ENCODE peak calls at places on chromosomes 12 and 14, in nine cellular contexts. M is AG09319; L is SW480; W is neural crest cell; T is naive thymus-derived CD4-positive, alpha-beta T cell; B is MCF 10A; Q is NCI-H2107; Z is effector memory CD4-positive, alpha-beta T cell; P is activated T-helper 1 cell treated with anti-CD3 and anti-CD28 coated beads, Interleukin-2, amount 50 U/mL, for 16 hours. F is an unnamed sample.

GRCh38 chr12:63124778-63125177 is 26.2 kb downstream of the AVPR1A start:
- DNase-seq in P (no peak), Q (no peak), L (no peak), B (peak), M (no peak), W (no peak), T (no peak), Z (no peak), F (no peak)

GRCh38 chr14:101201535-101202125 is 298.1 kb upstream of the RTL1 start:
- DNase-seq in L (no peak), T (no peak), Z (no peak), Q (no peak), M (no peak), P (no peak), W (no peak), B (no peak), F (no peak)

GRCh38 chr14:81303258-81303935 is 82.6 kb upstream of the GTF2A1 start:
- DNase-seq in Z (no peak), M (no peak), L (peak), W (no peak), Q (peak), B (no peak), T (no peak), P (no peak), F (peak)

GRCh38 chr14:104075530-104076151 is 9.9 kb upstream of the ASPG start:
- DNase-seq in P (no peak), Z (no peak), T (no peak), L (peak), B (no peak), W (no peak), Q (no peak), M (no peak), F (no peak)

GRCh38 chr12:45217846-45218245 is 2.0 kb downstream of the ANO6 start:
- DNase-seq in Q (no peak), P (no peak), M (no peak), T (no peak), Z (no peak), B (no peak), L (no peak), W (no peak), F (no peak)

GRCh38 chr12:121295123-121295745 is 1.3 kb downstream of the CAMKK2 start:
- DNase-seq in W (peak), B (peak), T (no peak), Z (no peak), P (no peak), M (no peak), Q (no peak), L (no peak), F (no peak)

GRCh38 chr14:66509874-66510273 is 1.9 kb downstream of the GPHN start:
- DNase-seq in M (no peak), B (no peak), W (no peak), T (no peak), L (no peak), Q (no peak), P (no peak), Z (no peak), F (no peak)

GRCh38 chr12:124947561-124948398 is 33.3 kb upstream of the UBC start:
- DNase-seq in L (no peak), Z (no peak), B (no peak), T (no peak), W (no peak), P (no peak), Q (no peak), M (no peak), F (no peak)

GRCh38 chr14:63578300-63578699 is 35.1 kb upstream of the PPP2R5E start:
- DNase-seq in L (no peak), M (no peak), B (no peak), W (no peak), Z (no peak), P (no peak), Q (no peak), T (no peak), F (no peak)

GRCh38 chr14:88005050-88005481 is at the start of gene GPR65:
- DNase-seq in W (no peak), T (peak), P (no peak), L (no peak), Q (no peak), Z (peak), B (no peak), M (no peak), F (no peak)

GRCh38 chr14:76985540-76986260 is 42.8 kb downstream of the IRF2BPL start:
- DNase-seq in B (no peak), T (no peak), P (no peak), Q (no peak), L (no peak), W (no peak), M (no peak), Z (no peak), F (no peak)

GRCh38 chr14:71416392-71416791 is 509.1 kb downstream of the PCNX1 start:
- DNase-seq in W (no peak), Q (no peak), T (no peak), B (peak), L (no peak), P (no peak), Z (no peak), M (no peak), F (no peak)

GRCh38 chr12:124567673-124568373 is 411 bp upstream of the NCOR2 start:
- DNase-seq in L (peak), T (peak), P (peak), Z (peak), B (peak), M (peak), W (peak), Q (peak), F (peak)

GRCh38 chr14:100828448-100828834 is 2.5 kb downstream of the MEG3 start:
- DNase-seq in M (no peak), P (no peak), Z (no peak), L (no peak), Q (no peak), W (no peak), B (no peak), T (no peak), F (no peak)

GRCh38 chr12:72271401-72271740 is 799 bp upstream of the TRHDE start:
- DNase-seq in Q (no peak), T (no peak), M (no peak), L (no peak), P (no peak), W (peak), B (no peak), Z (no peak), F (no peak)

GRCh38 chr12:52772727-52773126 is 4.4 kb downstream of the KRT76 start:
- DNase-seq in Z (no peak), B (no peak), P (no peak), W (no peak), M (no peak), Q (no peak), L (no peak), T (no peak), F (no peak)

GRCh38 chr12:68479832-68480291 is 130.8 kb upstream of the RAP1B start:
- DNase-seq in B (no peak), P (no peak), T (no peak), Z (no peak), L (no peak), W (no peak), M (no peak), Q (no peak), F (no peak)

GRCh38 chr12:132305560-132305966 is 23.8 kb downstream of the GALNT9 start:
- DNase-seq in B (no peak), M (no peak), T (no peak), Q (no peak), Z (no peak), P (no peak), L (no peak), W (no peak), F (no peak)

GRCh38 chr12:82740-83139 is 16.2 kb downstream of the IQSEC3 start:
- DNase-seq in P (no peak), Z (no peak), Q (no peak), M (no peak), T (no peak), W (no peak), L (no peak), B (no peak), F (no peak)

GRCh38 chr14:99121027-99121875 is 150.7 kb downstream of the BCL11B start:
- DNase-seq in P (no peak), W (no peak), Q (no peak), L (no peak), M (no peak), T (no peak), Z (no peak), B (no peak), F (no peak)

GRCh38 chr12:50241178-50241577 is 42.1 kb downstream of the LIMA1 start:
- DNase-seq in B (no peak), P (no peak), W (no peak), T (no peak), Q (no peak), Z (no peak), M (no peak), L (peak), F (no peak)

GRCh38 chr12:56721721-56722120 is 3.4 kb downstream of the NACA start:
- DNase-seq in L (no peak), W (no peak), Q (no peak), Z (no peak), M (no peak), P (no peak), T (no peak), B (no peak), F (no peak)

GRCh38 chr12:5172886-5173285 is 129.2 kb downstream of the KCNA5 start:
- DNase-seq in P (no peak), Z (no peak), B (no peak), Q (no peak), M (no peak), L (no peak), T (no peak), W (no peak), F (no peak)

GRCh38 chr12:92547906-92548305 is 154.9 kb upstream of the PLEKHG7 start:
- DNase-seq in Z (no peak), P (no peak), M (no peak), T (no peak), Q (no peak), W (no peak), B (no peak), L (no peak), F (no peak)

GRCh38 chr14:64706552-64707193 is 2.4 kb downstream of the PLEKHG3 start:
- DNase-seq in W (peak), P (no peak), B (no peak), L (no peak), T (no peak), Q (no peak), M (no peak), Z (no peak), F (no peak)

GRCh38 chr12:6827437-6827894 is 741 bp upstream of the P3H3 start:
- DNase-seq in P (no peak), W (peak), L (peak), T (peak), M (peak), Z (no peak), Q (peak), B (peak), F (no peak)

GRCh38 chr12:94239332-94239731 is 91.0 kb downstream of the PLXNC1 start:
- DNase-seq in M (no peak), P (no peak), W (no peak), Z (no peak), Q (no peak), T (no peak), B (no peak), L (no peak), F (no peak)

GRCh38 chr14:55846852-55847471 is 267.0 kb downstream of the KTN1 start:
- DNase-seq in W (no peak), M (no peak), L (no peak), P (no peak), B (peak), T (no peak), Z (no peak), Q (no peak), F (no peak)

GRCh38 chr12:25017336-25017735 is 68.4 kb upstream of the BCAT1 start:
- DNase-seq in W (no peak), L (no peak), P (no peak), Z (no peak), B (peak), T (no peak), Q (no peak), M (no peak), F (no peak)

GRCh38 chr12:126493366-126494108 is 1428.3 kb downstream of the AACS start:
- DNase-seq in T (no peak), W (no peak), Q (no peak), B (peak), P (no peak), M (no peak), Z (no peak), L (no peak), F (peak)

F was measured in dermis microvascular lymphatic vessel endothelial cell.